ENCODE peak calls at places on chromosomes 5 and 9, in six cellular contexts. One of them, this sample, is unnamed.

GRCh38 chr5:14663734-14664269 is 716 bp upstream of the OTULIN start:
- DNase-seq in ovary: no peak
- DNase-seq in lower leg skin: no peak
- DNase-seq in transverse colon: peak
- DNase-seq in NB4: no peak
- DNase-seq in IMR-90: no peak
- DNase-seq in this sample: peak

GRCh38 chr5:93715327-93715726 is 26.1 kb downstream of the POU5F2 start:
- DNase-seq in ovary: no peak
- DNase-seq in lower leg skin: no peak
- DNase-seq in transverse colon: no peak
- DNase-seq in NB4: no peak
- DNase-seq in IMR-90: no peak
- DNase-seq in this sample: no peak

GRCh38 chr5:173056783-173057061 is 570 bp downstream of the CREBRF start:
- DNase-seq in ovary: no peak
- DNase-seq in lower leg skin: no peak
- DNase-seq in transverse colon: no peak
- DNase-seq in NB4: no peak
- DNase-seq in IMR-90: no peak
- DNase-seq in this sample: no peak

GRCh38 chr9:100370064-100370723 is 17.5 kb upstream of the TEX10 start:
- DNase-seq in ovary: no peak
- DNase-seq in lower leg skin: no peak
- DNase-seq in transverse colon: no peak
- DNase-seq in NB4: no peak
- DNase-seq in IMR-90: no peak
- DNase-seq in this sample: no peak

GRCh38 chr9:126682928-126683697 is 69.4 kb downstream of the LMX1B start:
- DNase-seq in ovary: peak
- DNase-seq in lower leg skin: no peak
- DNase-seq in transverse colon: no peak
- DNase-seq in NB4: no peak
- DNase-seq in IMR-90: no peak
- DNase-seq in this sample: peak

GRCh38 chr5:7391215-7391614 is 4.7 kb upstream of the ADCY2 start:
- DNase-seq in ovary: no peak
- DNase-seq in lower leg skin: no peak
- DNase-seq in transverse colon: no peak
- DNase-seq in NB4: no peak
- DNase-seq in IMR-90: no peak
- DNase-seq in this sample: no peak

GRCh38 chr9:70205366-70206020 is 53.3 kb upstream of the SMC5 start:
- DNase-seq in ovary: no peak
- DNase-seq in lower leg skin: no peak
- DNase-seq in transverse colon: no peak
- DNase-seq in NB4: no peak
- DNase-seq in IMR-90: no peak
- DNase-seq in this sample: no peak

GRCh38 chr9:83413367-83413766 is 124.8 kb downstream of the FRMD3 start:
- DNase-seq in ovary: no peak
- DNase-seq in lower leg skin: no peak
- DNase-seq in transverse colon: no peak
- DNase-seq in NB4: no peak
- DNase-seq in IMR-90: no peak
- DNase-seq in this sample: no peak

GRCh38 chr5:74415695-74416102 is 224.8 kb downstream of the ENC1 start:
- DNase-seq in ovary: no peak
- DNase-seq in lower leg skin: no peak
- DNase-seq in transverse colon: peak
- DNase-seq in NB4: no peak
- DNase-seq in IMR-90: no peak
- DNase-seq in this sample: peak

GRCh38 chr5:175469916-175470315 is 8.4 kb upstream of the SFXN1 start:
- DNase-seq in ovary: no peak
- DNase-seq in lower leg skin: no peak
- DNase-seq in transverse colon: no peak
- DNase-seq in NB4: no peak
- DNase-seq in IMR-90: no peak
- DNase-seq in this sample: no peak

GRCh38 chr5:147051193-147051592 is 172.6 kb upstream of the PPP2R2B start:
- DNase-seq in ovary: no peak
- DNase-seq in lower leg skin: no peak
- DNase-seq in transverse colon: no peak
- DNase-seq in NB4: peak
- DNase-seq in IMR-90: no peak
- DNase-seq in this sample: no peak

GRCh38 chr5:17096975-17097695 is 120.3 kb upstream of the BASP1 start:
- DNase-seq in ovary: no peak
- DNase-seq in lower leg skin: no peak
- DNase-seq in transverse colon: no peak
- DNase-seq in NB4: no peak
- DNase-seq in IMR-90: no peak
- DNase-seq in this sample: no peak

GRCh38 chr9:116646661-116647514 is 40.2 kb upstream of the TRIM32 start:
- DNase-seq in ovary: no peak
- DNase-seq in lower leg skin: no peak
- DNase-seq in transverse colon: no peak
- DNase-seq in NB4: peak
- DNase-seq in IMR-90: peak
- DNase-seq in this sample: peak

GRCh38 chr5:172466062-172466461 is 11.7 kb upstream of the SH3PXD2B start:
- DNase-seq in ovary: no peak
- DNase-seq in lower leg skin: no peak
- DNase-seq in transverse colon: no peak
- DNase-seq in NB4: no peak
- DNase-seq in IMR-90: no peak
- DNase-seq in this sample: no peak

GRCh38 chr5:90410178-90410762 is 714 bp upstream of the CETN3 start:
- DNase-seq in ovary: no peak
- DNase-seq in lower leg skin: no peak
- DNase-seq in transverse colon: no peak
- DNase-seq in NB4: peak
- DNase-seq in IMR-90: no peak
- DNase-seq in this sample: peak

GRCh38 chr5:104702212-104702611 is 1139.6 kb upstream of the NUDT12 start:
- DNase-seq in ovary: no peak
- DNase-seq in lower leg skin: no peak
- DNase-seq in transverse colon: no peak
- DNase-seq in NB4: no peak
- DNase-seq in IMR-90: no peak
- DNase-seq in this sample: no peak

GRCh38 chr5:68172314-68172713 is 43.2 kb upstream of the PIK3R1 start:
- DNase-seq in ovary: peak
- DNase-seq in lower leg skin: no peak
- DNase-seq in transverse colon: no peak
- DNase-seq in NB4: no peak
- DNase-seq in IMR-90: no peak
- DNase-seq in this sample: no peak

GRCh38 chr5:179191506-179192184 is 131.5 kb downstream of the ZNF354C start:
- DNase-seq in ovary: no peak
- DNase-seq in lower leg skin: no peak
- DNase-seq in transverse colon: no peak
- DNase-seq in NB4: no peak
- DNase-seq in IMR-90: no peak
- DNase-seq in this sample: no peak

GRCh38 chr5:176416965-176417364 is 626 bp upstream of the CLTB start:
- DNase-seq in ovary: no peak
- DNase-seq in lower leg skin: no peak
- DNase-seq in transverse colon: no peak
- DNase-seq in NB4: no peak
- DNase-seq in IMR-90: no peak
- DNase-seq in this sample: no peak

GRCh38 chr5:136211282-136211681 is 18.3 kb upstream of the SMIM32 start:
- DNase-seq in ovary: no peak
- DNase-seq in lower leg skin: no peak
- DNase-seq in transverse colon: no peak
- DNase-seq in NB4: no peak
- DNase-seq in IMR-90: no peak
- DNase-seq in this sample: no peak

GRCh38 chr9:13090588-13090987 is 188.9 kb downstream of the MPDZ start:
- DNase-seq in ovary: no peak
- DNase-seq in lower leg skin: no peak
- DNase-seq in transverse colon: no peak
- DNase-seq in NB4: no peak
- DNase-seq in IMR-90: no peak
- DNase-seq in this sample: no peak

GRCh38 chr9:128098017-128098935 is 29.3 kb downstream of the PTGES2 start:
- DNase-seq in ovary: peak
- DNase-seq in lower leg skin: peak
- DNase-seq in transverse colon: peak
- DNase-seq in NB4: peak
- DNase-seq in IMR-90: peak
- DNase-seq in this sample: peak
- TF ChIP-seq POLR2A in ovary: peak
- TF ChIP-seq POLR2A in lower leg skin: no peak
- TF ChIP-seq POLR2A in transverse colon: peak
- TF ChIP-seq POLR2A in NB4: no peak
- TF ChIP-seq POLR2A in IMR-90: peak
- TF ChIP-seq POLR2A in this sample: peak

DNA sequence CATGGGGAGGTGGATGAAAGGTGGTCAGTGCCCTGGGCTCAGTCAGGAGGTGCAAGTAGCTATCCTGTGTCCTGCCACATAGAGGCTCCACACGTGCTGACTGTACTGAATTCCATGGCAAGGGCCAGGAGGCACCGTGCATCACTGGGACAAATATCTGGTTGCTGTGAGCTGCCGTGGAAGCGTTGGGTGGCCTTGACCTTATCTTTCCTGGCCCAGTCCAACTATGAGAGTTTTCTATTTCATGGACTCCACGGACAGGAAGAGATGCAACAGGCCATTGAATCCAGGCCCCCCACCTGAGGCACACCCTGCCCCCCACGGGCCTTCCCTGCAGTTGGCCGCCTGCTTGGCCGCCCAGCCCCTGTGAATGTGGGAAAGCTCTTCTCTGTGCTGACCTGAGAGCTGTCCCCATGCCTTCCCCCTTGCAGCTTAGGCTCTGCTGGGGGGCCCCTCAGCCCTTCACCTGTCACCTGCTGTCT is 1.7 kb downstream of the GRHPR start:
- DNase-seq in ovary: no peak
- DNase-seq in lower leg skin: no peak
- DNase-seq in transverse colon: no peak
- DNase-seq in NB4: no peak
- DNase-seq in IMR-90: no peak
- DNase-seq in this sample: no peak
- TF ChIP-seq POLR2A in ovary: no peak
- TF ChIP-seq POLR2A in lower leg skin: no peak
- TF ChIP-seq POLR2A in transverse colon: no peak
- TF ChIP-seq POLR2A in NB4: no peak
- TF ChIP-seq POLR2A in IMR-90: no peak
- TF ChIP-seq POLR2A in this sample: no peak

GRCh38 chr5:67009028-67009427 is 187.6 kb downstream of the CD180 start:
- DNase-seq in ovary: no peak
- DNase-seq in lower leg skin: no peak
- DNase-seq in transverse colon: no peak
- DNase-seq in NB4: no peak
- DNase-seq in IMR-90: no peak
- DNase-seq in this sample: no peak

GRCh38 chr5:67012241-67012640 is 184.4 kb downstream of the CD180 start:
- DNase-seq in ovary: no peak
- DNase-seq in lower leg skin: no peak
- DNase-seq in transverse colon: no peak
- DNase-seq in NB4: no peak
- DNase-seq in IMR-90: peak
- DNase-seq in this sample: peak

GRCh38 chr5:67013719-67014118 is 182.9 kb downstream of the CD180 start:
- DNase-seq in ovary: no peak
- DNase-seq in lower leg skin: no peak
- DNase-seq in transverse colon: no peak
- DNase-seq in NB4: no peak
- DNase-seq in IMR-90: no peak
- DNase-seq in this sample: no peak

GRCh38 chr5:67011422-67011821 is 185.2 kb downstream of the CD180 start:
- DNase-seq in ovary: no peak
- DNase-seq in lower leg skin: no peak
- DNase-seq in transverse colon: no peak
- DNase-seq in NB4: no peak
- DNase-seq in IMR-90: no peak
- DNase-seq in this sample: no peak

GRCh38 chr5:67010684-67011409 is 185.8 kb downstream of the CD180 start:
- DNase-seq in ovary: no peak
- DNase-seq in lower leg skin: no peak
- DNase-seq in transverse colon: peak
- DNase-seq in NB4: no peak
- DNase-seq in IMR-90: peak
- DNase-seq in this sample: no peak
- TF ChIP-seq POLR2A in ovary: no peak
- TF ChIP-seq POLR2A in lower leg skin: no peak
- TF ChIP-seq POLR2A in transverse colon: no peak
- TF ChIP-seq POLR2A in NB4: no peak
- TF ChIP-seq POLR2A in IMR-90: peak
- TF ChIP-seq POLR2A in this sample: no peak

GRCh38 chr9:35658144-35658893 is at the start of gene CCDC107:
- DNase-seq in ovary: peak
- DNase-seq in lower leg skin: peak
- DNase-seq in transverse colon: peak
- DNase-seq in NB4: peak
- DNase-seq in IMR-90: peak
- DNase-seq in this sample: peak
- TF ChIP-seq POLR2A in ovary: peak
- TF ChIP-seq POLR2A in lower leg skin: no peak
- TF ChIP-seq POLR2A in transverse colon: peak
- TF ChIP-seq POLR2A in NB4: peak
- TF ChIP-seq POLR2A in IMR-90: peak
- TF ChIP-seq POLR2A in this sample: peak

GRCh38 chr9:122912964-122913673 is at the start of gene ZBTB6:
- DNase-seq in ovary: peak
- DNase-seq in lower leg skin: peak
- DNase-seq in transverse colon: peak
- DNase-seq in NB4: peak
- DNase-seq in IMR-90: peak
- DNase-seq in this sample: peak
- TF ChIP-seq POLR2A in ovary: no peak
- TF ChIP-seq POLR2A in lower leg skin: no peak
- TF ChIP-seq POLR2A in transverse colon: peak
- TF ChIP-seq POLR2A in NB4: peak
- TF ChIP-seq POLR2A in IMR-90: peak
- TF ChIP-seq POLR2A in this sample: peak

DNA sequence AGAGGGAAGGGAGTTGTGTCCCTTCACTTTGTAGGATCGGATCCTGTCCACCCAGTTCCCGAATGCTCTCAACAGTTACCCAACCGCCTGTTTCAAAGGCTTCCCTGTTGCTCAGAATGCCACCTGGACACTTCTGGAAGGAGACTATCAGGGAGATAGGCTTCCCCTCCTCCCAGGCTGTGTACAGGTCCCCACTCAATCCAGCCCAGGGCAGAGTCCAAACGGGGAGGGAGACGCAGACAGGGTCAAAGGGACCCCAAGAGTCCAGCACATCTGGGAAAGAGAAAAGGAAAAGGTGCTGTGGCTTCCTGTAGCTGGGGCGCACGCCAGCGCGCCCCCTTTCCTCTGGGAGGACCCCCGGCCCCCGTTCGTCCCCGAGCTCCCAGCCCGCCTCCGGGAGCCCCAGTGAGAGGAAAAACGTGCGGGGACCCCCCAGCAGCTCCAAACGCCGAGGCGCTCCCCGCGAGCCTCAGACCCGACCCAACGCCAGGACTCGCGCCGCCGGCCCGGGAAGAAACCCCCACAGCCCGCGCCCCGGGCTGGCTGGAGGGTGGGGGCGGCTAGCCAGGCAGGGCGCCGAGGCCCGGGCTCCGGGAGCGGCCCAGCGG is 640 bp downstream of the SURF4 start:
- DNase-seq in ovary: no peak
- DNase-seq in lower leg skin: no peak
- DNase-seq in transverse colon: peak
- DNase-seq in NB4: peak
- DNase-seq in IMR-90: peak
- DNase-seq in this sample: peak
- TF ChIP-seq POLR2A in ovary: no peak
- TF ChIP-seq POLR2A in lower leg skin: no peak
- TF ChIP-seq POLR2A in transverse colon: peak
- TF ChIP-seq POLR2A in NB4: no peak
- TF ChIP-seq POLR2A in IMR-90: no peak
- TF ChIP-seq POLR2A in this sample: no peak